ENCODE peak calls at places on chromosomes 1 and 21, in seven cellular contexts. One of them, this sample, is unnamed.
A peak's percentile ranks its signal among the peaks of the same experiment; 100 is the strongest.

GRCh38 chr1:62110198-62110817 is 84.3 kb upstream of the L1TD1 start:
- DNase-seq in mesothelial cell of epicardium: no peak
- DNase-seq in progenitor cell of endocrine pancreas: no peak
- DNase-seq in GM10248: no peak
- DNase-seq in GM13977: no peak
- DNase-seq in PC-9: no peak
- DNase-seq in cardiac muscle cell: no peak
- DNase-seq in this sample: no peak

GRCh38 chr21:41217656-41218380 is 49.9 kb downstream of the BACE2 start:
- DNase-seq in GM13977: no peak
- DNase-seq in GM10248: no peak
- DNase-seq in cardiac muscle cell: no peak
- DNase-seq in mesothelial cell of epicardium: no peak
- DNase-seq in progenitor cell of endocrine pancreas: no peak
- DNase-seq in PC-9: no peak
- DNase-seq in this sample: no peak

GRCh38 chr1:243798726-243799125 is 51.3 kb downstream of the AKT3 start:
- DNase-seq in GM13977: no peak
- DNase-seq in mesothelial cell of epicardium: no peak
- DNase-seq in cardiac muscle cell: no peak
- DNase-seq in GM10248: no peak
- DNase-seq in progenitor cell of endocrine pancreas: no peak
- DNase-seq in PC-9: peak; percentile 47
- DNase-seq in this sample: no peak

GRCh38 chr1:154400381-154400801 is 4.8 kb upstream of the IL6R start:
- DNase-seq in mesothelial cell of epicardium: no peak
- DNase-seq in progenitor cell of endocrine pancreas: no peak
- DNase-seq in PC-9: no peak
- DNase-seq in cardiac muscle cell: no peak
- DNase-seq in GM10248: no peak
- DNase-seq in GM13977: no peak
- DNase-seq in this sample: no peak

GRCh38 chr21:30444204-30444603 is 4.1 kb downstream of the KRTAP15-1 start:
- DNase-seq in mesothelial cell of epicardium: no peak
- DNase-seq in GM10248: no peak
- DNase-seq in GM13977: no peak
- DNase-seq in PC-9: no peak
- DNase-seq in progenitor cell of endocrine pancreas: no peak
- DNase-seq in cardiac muscle cell: peak; percentile 2
- DNase-seq in this sample: no peak

GRCh38 chr21:38476385-38476784 is 21.9 kb downstream of the ERG start:
- DNase-seq in PC-9: no peak
- DNase-seq in mesothelial cell of epicardium: no peak
- DNase-seq in progenitor cell of endocrine pancreas: no peak
- DNase-seq in cardiac muscle cell: peak; percentile 20
- DNase-seq in GM10248: no peak
- DNase-seq in GM13977: no peak
- DNase-seq in this sample: no peak

GRCh38 chr1:171127481-171127880 is 36.8 kb downstream of the FMO3 start:
- DNase-seq in GM13977: no peak
- DNase-seq in cardiac muscle cell: no peak
- DNase-seq in GM10248: no peak
- DNase-seq in mesothelial cell of epicardium: no peak
- DNase-seq in progenitor cell of endocrine pancreas: no peak
- DNase-seq in PC-9: no peak
- DNase-seq in this sample: no peak

GRCh38 chr1:200699871-200700270 is 30.2 kb upstream of the DDX59 start:
- DNase-seq in progenitor cell of endocrine pancreas: no peak
- DNase-seq in GM10248: no peak
- DNase-seq in mesothelial cell of epicardium: no peak
- DNase-seq in GM13977: no peak
- DNase-seq in cardiac muscle cell: no peak
- DNase-seq in PC-9: no peak
- DNase-seq in this sample: no peak

GRCh38 chr1:192724670-192725069 is 84.2 kb upstream of the RGS2 start:
- DNase-seq in cardiac muscle cell: no peak
- DNase-seq in PC-9: no peak
- DNase-seq in GM10248: no peak
- DNase-seq in progenitor cell of endocrine pancreas: no peak
- DNase-seq in GM13977: no peak
- DNase-seq in mesothelial cell of epicardium: no peak
- DNase-seq in this sample: no peak

GRCh38 chr1:94044290-94044790 is 76.6 kb downstream of the ABCA4 start:
- DNase-seq in GM10248: no peak
- DNase-seq in PC-9: no peak
- DNase-seq in mesothelial cell of epicardium: no peak
- DNase-seq in cardiac muscle cell: no peak
- DNase-seq in progenitor cell of endocrine pancreas: peak; percentile 36
- DNase-seq in GM13977: no peak
- DNase-seq in this sample: no peak

GRCh38 chr1:113391643-113392271 is 1.4 kb downstream of the MAGI3 start:
- DNase-seq in cardiac muscle cell: peak; percentile 9
- DNase-seq in progenitor cell of endocrine pancreas: no peak
- DNase-seq in GM13977: peak; percentile 9
- DNase-seq in GM10248: no peak
- DNase-seq in PC-9: peak; percentile 65
- DNase-seq in mesothelial cell of epicardium: no peak
- DNase-seq in this sample: no peak

GRCh38 chr1:100622966-100623762 is 85.2 kb downstream of the GPR88 start:
- DNase-seq in cardiac muscle cell: no peak
- DNase-seq in mesothelial cell of epicardium: no peak
- DNase-seq in PC-9: peak; percentile 99
- DNase-seq in GM10248: no peak
- DNase-seq in GM13977: no peak
- DNase-seq in progenitor cell of endocrine pancreas: no peak
- DNase-seq in this sample: no peak

GRCh38 chr1:116299248-116299647 is 73.8 kb upstream of the ATP1A1 start:
- DNase-seq in GM10248: no peak
- DNase-seq in GM13977: no peak
- DNase-seq in PC-9: no peak
- DNase-seq in cardiac muscle cell: no peak
- DNase-seq in mesothelial cell of epicardium: no peak
- DNase-seq in progenitor cell of endocrine pancreas: no peak
- DNase-seq in this sample: no peak

GRCh38 chr1:23098463-23099170 is 70.0 kb downstream of the LUZP1 start:
- DNase-seq in mesothelial cell of epicardium: peak; percentile 58
- DNase-seq in cardiac muscle cell: peak; percentile 83
- DNase-seq in GM13977: peak; percentile 61
- DNase-seq in GM10248: peak; percentile 64
- DNase-seq in progenitor cell of endocrine pancreas: peak; percentile 35
- DNase-seq in PC-9: peak; percentile 47
- DNase-seq in this sample: peak; percentile 63

GRCh38 chr1:198155253-198155652 is 1.5 kb upstream of the NEK7 start:
- DNase-seq in GM10248: no peak
- DNase-seq in mesothelial cell of epicardium: no peak
- DNase-seq in GM13977: no peak
- DNase-seq in PC-9: peak; percentile 85
- DNase-seq in cardiac muscle cell: no peak
- DNase-seq in progenitor cell of endocrine pancreas: no peak
- DNase-seq in this sample: no peak

GRCh38 chr1:32754282-32755097 is 51.9 kb upstream of the SYNC start:
- DNase-seq in mesothelial cell of epicardium: peak; percentile 67
- DNase-seq in PC-9: no peak
- DNase-seq in GM13977: peak; percentile 65
- DNase-seq in progenitor cell of endocrine pancreas: peak; percentile 52
- DNase-seq in cardiac muscle cell: peak; percentile 63
- DNase-seq in GM10248: peak; percentile 57
- DNase-seq in this sample: no peak

GRCh38 chr1:228362141-228362883 is 44.3 kb downstream of the TRIM11 start:
- DNase-seq in mesothelial cell of epicardium: no peak
- DNase-seq in GM10248: no peak
- DNase-seq in PC-9: no peak
- DNase-seq in GM13977: no peak
- DNase-seq in progenitor cell of endocrine pancreas: no peak
- DNase-seq in cardiac muscle cell: no peak
- DNase-seq in this sample: no peak

GRCh38 chr21:39911792-39912191 is 44.6 kb downstream of the PCP4 start:
- DNase-seq in progenitor cell of endocrine pancreas: no peak
- DNase-seq in PC-9: no peak
- DNase-seq in mesothelial cell of epicardium: no peak
- DNase-seq in GM10248: no peak
- DNase-seq in cardiac muscle cell: no peak
- DNase-seq in GM13977: no peak
- DNase-seq in this sample: no peak

GRCh38 chr1:55447488-55447887 is 232.3 kb upstream of the USP24 start:
- DNase-seq in cardiac muscle cell: no peak
- DNase-seq in mesothelial cell of epicardium: no peak
- DNase-seq in PC-9: peak; percentile 83
- DNase-seq in GM10248: no peak
- DNase-seq in progenitor cell of endocrine pancreas: no peak
- DNase-seq in GM13977: no peak
- DNase-seq in this sample: no peak

GRCh38 chr1:206108635-206109034 is 8.6 kb downstream of the AVPR1B start:
- DNase-seq in cardiac muscle cell: no peak
- DNase-seq in GM10248: no peak
- DNase-seq in mesothelial cell of epicardium: no peak
- DNase-seq in progenitor cell of endocrine pancreas: no peak
- DNase-seq in PC-9: no peak
- DNase-seq in GM13977: no peak
- DNase-seq in this sample: no peak

GRCh38 chr1:113678159-113678469 is 81.2 kb downstream of the PHTF1 start:
- DNase-seq in PC-9: no peak
- DNase-seq in GM10248: no peak
- DNase-seq in cardiac muscle cell: no peak
- DNase-seq in GM13977: no peak
- DNase-seq in mesothelial cell of epicardium: no peak
- DNase-seq in progenitor cell of endocrine pancreas: no peak
- DNase-seq in this sample: no peak

GRCh38 chr1:227855687-227856086 is 40.2 kb downstream of the PRSS38 start:
- DNase-seq in mesothelial cell of epicardium: no peak
- DNase-seq in cardiac muscle cell: no peak
- DNase-seq in progenitor cell of endocrine pancreas: no peak
- DNase-seq in GM13977: no peak
- DNase-seq in PC-9: no peak
- DNase-seq in GM10248: no peak
- DNase-seq in this sample: no peak

GRCh38 chr1:211469113-211469512 is 22.8 kb downstream of the RD3 start:
- DNase-seq in GM13977: no peak
- DNase-seq in progenitor cell of endocrine pancreas: no peak
- DNase-seq in cardiac muscle cell: no peak
- DNase-seq in PC-9: no peak
- DNase-seq in mesothelial cell of epicardium: no peak
- DNase-seq in GM10248: no peak
- DNase-seq in this sample: no peak

GRCh38 chr21:34692458-34693020 is 23.7 kb downstream of the CLIC6 start:
- DNase-seq in PC-9: no peak
- DNase-seq in cardiac muscle cell: no peak
- DNase-seq in mesothelial cell of epicardium: no peak
- DNase-seq in GM13977: no peak
- DNase-seq in progenitor cell of endocrine pancreas: no peak
- DNase-seq in GM10248: no peak
- DNase-seq in this sample: no peak

GRCh38 chr1:172167801-172168596 is 252.5 kb upstream of the C1orf105 start:
- DNase-seq in mesothelial cell of epicardium: no peak
- DNase-seq in GM10248: no peak
- DNase-seq in PC-9: no peak
- DNase-seq in GM13977: no peak
- DNase-seq in progenitor cell of endocrine pancreas: no peak
- DNase-seq in cardiac muscle cell: peak; percentile 71
- DNase-seq in this sample: no peak

GRCh38 chr1:154479764-154480421 is 22.1 kb upstream of the TDRD10 start:
- DNase-seq in mesothelial cell of epicardium: peak; percentile 63
- DNase-seq in cardiac muscle cell: peak; percentile 83
- DNase-seq in GM10248: peak; percentile 74
- DNase-seq in GM13977: peak; percentile 78
- DNase-seq in progenitor cell of endocrine pancreas: peak; percentile 63
- DNase-seq in PC-9: peak; percentile 71
- DNase-seq in this sample: peak; percentile 78

GRCh38 chr21:18161841-18162240 is 82.8 kb upstream of the CHODL start:
- DNase-seq in GM13977: no peak
- DNase-seq in cardiac muscle cell: no peak
- DNase-seq in mesothelial cell of epicardium: no peak
- DNase-seq in PC-9: no peak
- DNase-seq in progenitor cell of endocrine pancreas: no peak
- DNase-seq in GM10248: no peak
- DNase-seq in this sample: no peak

GRCh38 chr1:119544165-119544762 is 37.3 kb downstream of the HSD3B1 start:
- DNase-seq in cardiac muscle cell: peak; percentile 28
- DNase-seq in GM13977: no peak
- DNase-seq in progenitor cell of endocrine pancreas: no peak
- DNase-seq in GM10248: no peak
- DNase-seq in mesothelial cell of epicardium: no peak
- DNase-seq in PC-9: no peak
- DNase-seq in this sample: no peak
- TF ChIP-seq CTCF in cardiac muscle cell: peak; percentile 45
- TF ChIP-seq CTCF in GM13977: peak; percentile 59
- TF ChIP-seq CTCF in progenitor cell of endocrine pancreas: peak; percentile 50
- TF ChIP-seq CTCF in GM10248: peak; percentile 43
- TF ChIP-seq CTCF in mesothelial cell of epicardium: no peak
- TF ChIP-seq CTCF in PC-9: peak; percentile 59
- TF ChIP-seq CTCF in this sample: peak; percentile 42

GRCh38 chr1:226223786-226224244 is 351 bp downstream of the MIXL1 start:
- DNase-seq in cardiac muscle cell: peak; percentile 62
- DNase-seq in progenitor cell of endocrine pancreas: peak; percentile 37
- DNase-seq in PC-9: no peak
- DNase-seq in GM10248: peak; percentile 72
- DNase-seq in GM13977: peak; percentile 72
- DNase-seq in mesothelial cell of epicardium: peak; percentile 53
- DNase-seq in this sample: peak; percentile 77
- TF ChIP-seq CTCF in cardiac muscle cell: no peak
- TF ChIP-seq CTCF in progenitor cell of endocrine pancreas: peak; percentile 42
- TF ChIP-seq CTCF in PC-9: no peak
- TF ChIP-seq CTCF in GM10248: peak; percentile 29
- TF ChIP-seq CTCF in GM13977: peak; percentile 40
- TF ChIP-seq CTCF in mesothelial cell of epicardium: no peak
- TF ChIP-seq CTCF in this sample: peak; percentile 30

DNA sequence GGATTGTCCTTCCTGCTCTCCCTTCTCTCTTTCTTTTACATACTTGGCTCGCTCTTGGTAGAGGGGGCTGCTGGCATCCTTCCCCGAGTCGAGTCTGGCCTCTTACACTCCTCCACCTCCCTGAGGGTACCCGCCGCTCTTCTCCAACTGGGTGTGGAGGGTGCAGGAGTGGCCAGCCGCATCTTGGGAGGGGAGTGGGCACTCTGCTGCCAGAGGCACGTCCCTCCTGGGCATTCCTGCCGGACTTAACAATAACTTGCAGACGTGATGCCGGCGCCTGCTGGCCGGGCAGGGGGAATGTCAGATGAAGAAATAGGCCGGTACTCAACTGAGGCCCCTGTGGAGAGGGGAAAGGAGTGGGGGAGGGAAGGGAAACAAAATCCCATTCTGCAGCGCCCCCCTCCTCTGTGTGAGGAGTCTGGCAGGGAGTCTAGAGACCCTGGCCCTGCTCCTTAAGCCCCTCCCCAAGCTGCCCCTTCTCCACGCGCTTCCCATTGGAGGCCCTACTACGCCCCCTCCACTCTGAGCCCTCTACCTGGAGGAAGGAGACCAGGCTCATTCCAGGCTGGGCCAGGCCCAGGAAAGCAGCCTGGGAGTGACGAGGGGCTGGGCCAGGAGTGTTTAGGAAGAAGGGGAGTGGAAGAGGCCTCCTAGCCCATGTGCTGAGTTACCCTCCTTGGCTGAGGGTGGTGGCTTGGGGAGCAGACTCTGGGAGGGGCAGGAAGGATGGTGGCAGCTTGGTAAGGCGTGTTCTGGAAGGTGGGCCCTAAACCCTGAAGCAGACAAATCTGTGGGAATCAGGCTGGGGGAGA is 1.8 kb downstream of the ATP2B4 start:
- DNase-seq in GM10248: no peak
- DNase-seq in GM13977: no peak
- DNase-seq in PC-9: peak; percentile 79
- DNase-seq in progenitor cell of endocrine pancreas: peak; percentile 14
- DNase-seq in mesothelial cell of epicardium: peak; percentile 66
- DNase-seq in cardiac muscle cell: peak; percentile 72
- DNase-seq in this sample: no peak
- TF ChIP-seq CTCF in GM10248: no peak
- TF ChIP-seq CTCF in GM13977: no peak
- TF ChIP-seq CTCF in PC-9: peak; percentile 40
- TF ChIP-seq CTCF in progenitor cell of endocrine pancreas: no peak
- TF ChIP-seq CTCF in mesothelial cell of epicardium: no peak
- TF ChIP-seq CTCF in cardiac muscle cell: peak; percentile 55
- TF ChIP-seq CTCF in this sample: no peak

GRCh38 chr1:106344494-106344893 is 712.0 kb upstream of the PRMT6 start:
- DNase-seq in GM13977: no peak
- DNase-seq in mesothelial cell of epicardium: no peak
- DNase-seq in PC-9: no peak
- DNase-seq in cardiac muscle cell: no peak
- DNase-seq in progenitor cell of endocrine pancreas: no peak
- DNase-seq in GM10248: no peak
- DNase-seq in this sample: no peak
- TF ChIP-seq CTCF in GM13977: no peak
- TF ChIP-seq CTCF in mesothelial cell of epicardium: no peak
- TF ChIP-seq CTCF in PC-9: no peak
- TF ChIP-seq CTCF in cardiac muscle cell: no peak
- TF ChIP-seq CTCF in progenitor cell of endocrine pancreas: no peak
- TF ChIP-seq CTCF in GM10248: no peak
- TF ChIP-seq CTCF in this sample: no peak

This sample was measured in GM13976.